ENCODE peak calls at places on chromosomes 6 and 20, in six cellular contexts. One of them, this sample, is unnamed.

GRCh38 chr6:73152998-73153757 is 72.1 kb downstream of the KHDC1L start:
- DNase-seq in neuronal stem cell: no peak
- DNase-seq in heart left ventricle: no peak
- DNase-seq in heart right ventricle: no peak
- DNase-seq in T-cell: no peak
- DNase-seq in iPS DF 6.9: no peak
- DNase-seq in this sample: no peak

GRCh38 chr6:130076512-130076911 is 58.1 kb downstream of the L3MBTL3 start:
- DNase-seq in neuronal stem cell: no peak
- DNase-seq in heart left ventricle: no peak
- DNase-seq in heart right ventricle: no peak
- DNase-seq in T-cell: no peak
- DNase-seq in iPS DF 6.9: no peak
- DNase-seq in this sample: no peak

GRCh38 chr6:15480546-15480945 is 182.3 kb downstream of the DTNBP1 start:
- DNase-seq in neuronal stem cell: no peak
- DNase-seq in heart left ventricle: no peak
- DNase-seq in heart right ventricle: no peak
- DNase-seq in T-cell: no peak
- DNase-seq in iPS DF 6.9: no peak
- DNase-seq in this sample: no peak

GRCh38 chr20:51985013-51985415 is 182.7 kb upstream of the SALL4 start:
- DNase-seq in neuronal stem cell: no peak
- DNase-seq in heart left ventricle: no peak
- DNase-seq in heart right ventricle: no peak
- DNase-seq in T-cell: no peak
- DNase-seq in iPS DF 6.9: no peak
- DNase-seq in this sample: no peak

GRCh38 chr20:63492518-63492917 is 6.4 kb downstream of the EEF1A2 start:
- DNase-seq in neuronal stem cell: no peak
- DNase-seq in heart left ventricle: no peak
- DNase-seq in heart right ventricle: no peak
- DNase-seq in T-cell: no peak
- DNase-seq in iPS DF 6.9: no peak
- DNase-seq in this sample: no peak

GRCh38 chr6:170444811-170445211 is 108.3 kb downstream of the PSMB1 start:
- DNase-seq in neuronal stem cell: no peak
- DNase-seq in heart left ventricle: no peak
- DNase-seq in heart right ventricle: no peak
- DNase-seq in T-cell: no peak
- DNase-seq in iPS DF 6.9: no peak
- DNase-seq in this sample: no peak

GRCh38 chr20:23225407-23226060 is 125.1 kb upstream of the NXT1 start:
- DNase-seq in neuronal stem cell: no peak
- DNase-seq in heart left ventricle: peak
- DNase-seq in heart right ventricle: no peak
- DNase-seq in T-cell: no peak
- DNase-seq in iPS DF 6.9: no peak
- DNase-seq in this sample: no peak

GRCh38 chr6:30554962-30555361 is 1.3 kb downstream of the GNL1 start:
- DNase-seq in neuronal stem cell: no peak
- DNase-seq in heart left ventricle: no peak
- DNase-seq in heart right ventricle: no peak
- DNase-seq in T-cell: no peak
- DNase-seq in iPS DF 6.9: no peak
- DNase-seq in this sample: no peak

GRCh38 chr6:168493976-168494375 is 53.0 kb downstream of the SMOC2 start:
- DNase-seq in neuronal stem cell: no peak
- DNase-seq in heart left ventricle: no peak
- DNase-seq in heart right ventricle: no peak
- DNase-seq in T-cell: no peak
- DNase-seq in iPS DF 6.9: no peak
- DNase-seq in this sample: no peak

GRCh38 chr20:21505161-21505809 is 8.6 kb downstream of the NKX2-2 start:
- DNase-seq in neuronal stem cell: peak
- DNase-seq in heart left ventricle: peak
- DNase-seq in heart right ventricle: peak
- DNase-seq in T-cell: peak
- DNase-seq in iPS DF 6.9: no peak
- DNase-seq in this sample: no peak

GRCh38 chr6:6684365-6684833 is 95.9 kb downstream of the LY86 start:
- DNase-seq in neuronal stem cell: no peak
- DNase-seq in heart left ventricle: no peak
- DNase-seq in heart right ventricle: no peak
- DNase-seq in T-cell: no peak
- DNase-seq in iPS DF 6.9: no peak
- DNase-seq in this sample: no peak

GRCh38 chr20:47663354-47664067 is 121.8 kb downstream of the SULF2 start:
- DNase-seq in neuronal stem cell: peak
- DNase-seq in heart left ventricle: peak
- DNase-seq in heart right ventricle: peak
- DNase-seq in T-cell: peak
- DNase-seq in iPS DF 6.9: peak
- DNase-seq in this sample: peak

GRCh38 chr6:158905277-158905676 is 86.1 kb upstream of the EZR start:
- DNase-seq in neuronal stem cell: no peak
- DNase-seq in heart left ventricle: no peak
- DNase-seq in heart right ventricle: no peak
- DNase-seq in T-cell: no peak
- DNase-seq in iPS DF 6.9: no peak
- DNase-seq in this sample: no peak